ENCODE peak calls at places on chromosomes 2 and 18, in eight cellular contexts. Q is lower lobe of right lung; X is A549; Y is IMR-90; D is GM10248; T is stomach; S is CD4-positive, alpha-beta T cell; B is HFFc6. U is an unnamed sample.

GRCh38 chr2:11864724-11865123 is 118.3 kb downstream of the LPIN1 start:
- DNase-seq in X (no peak), Q (no peak), B (no peak), D (no peak), Y (no peak), S (no peak), T (no peak), U (no peak)

GRCh38 chr2:147855316-147855715 is 10.5 kb downstream of the ACVR2A start:
- DNase-seq in T (no peak), S (no peak), Q (no peak), B (no peak), D (no peak), X (no peak), Y (no peak), U (no peak)

GRCh38 chr2:238420442-238420841 is 6.3 kb upstream of the ASB1 start:
- DNase-seq in B (no peak), D (no peak), Q (no peak), X (no peak), T (no peak), S (no peak), Y (no peak), U (no peak)

GRCh38 chr2:38685116-38685735 is 19.3 kb downstream of the GALM start:
- DNase-seq in Q (no peak), X (peak; percentile 95), Y (peak; percentile 41), S (no peak), B (no peak), T (no peak), D (no peak), U (no peak)

GRCh38 chr18:79506191-79507075 is 110.7 kb downstream of the NFATC1 start:
- DNase-seq in X (no peak), D (no peak), B (no peak), S (no peak), T (no peak), Q (peak; percentile 45), Y (no peak), U (peak; percentile 41)

GRCh38 chr2:102498414-102498813 is 25.4 kb downstream of the SLC9A4 start:
- DNase-seq in D (no peak), S (no peak), X (no peak), Q (no peak), T (no peak), B (no peak), Y (no peak), U (no peak)

GRCh38 chr2:60735496-60736250 is 20.4 kb upstream of the PAPOLG start:
- DNase-seq in Y (no peak), S (no peak), X (no peak), D (peak; percentile 20), T (no peak), Q (no peak), B (no peak), U (no peak)

GRCh38 chr18:21598726-21599584 is 1.5 kb downstream of the ESCO1 start:
- DNase-seq in B (no peak), Q (no peak), Y (no peak), S (no peak), X (peak; percentile 56), D (no peak), T (no peak), U (no peak)

GRCh38 chr2:237296756-237297155 is 117.2 kb downstream of the COL6A3 start:
- DNase-seq in T (no peak), X (no peak), S (no peak), D (no peak), B (peak; percentile 66), Q (no peak), Y (peak; percentile 62), U (no peak)

GRCh38 chr2:36374586-36374985 is 19.0 kb downstream of the CRIM1 start:
- DNase-seq in Y (no peak), X (peak; percentile 62), S (no peak), Q (no peak), D (no peak), T (no peak), B (no peak), U (no peak)

GRCh38 chr18:74370163-74370562 is 54.5 kb downstream of the C18orf63 start:
- DNase-seq in Q (no peak), B (no peak), T (no peak), S (no peak), X (no peak), D (peak; percentile 2), Y (no peak), U (no peak)

GRCh38 chr2:54859416-54859815 is 136.0 kb downstream of the EML6 start:
- DNase-seq in B (no peak), S (no peak), T (no peak), Y (no peak), Q (no peak), X (no peak), D (no peak), U (no peak)

GRCh38 chr2:130288467-130289403 is 54.0 kb upstream of the IMP4 start:
- DNase-seq in Y (no peak), B (no peak), S (no peak), D (no peak), T (no peak), Q (no peak), X (no peak), U (no peak)

GRCh38 chr2:143205106-143205764 is 76.0 kb downstream of the ARHGAP15 start:
- DNase-seq in Y (peak; percentile 8), Q (no peak), T (no peak), D (peak; percentile 9), X (peak; percentile 4), B (peak; percentile 25), S (no peak), U (no peak)
- TF ChIP-seq CTCF in Y (peak; percentile 35), Q (peak; percentile 20), T (no peak), D (peak; percentile 23), X (peak; percentile 48), B (peak; percentile 71), S (peak; percentile 56), U (peak; percentile 33)

DNA sequence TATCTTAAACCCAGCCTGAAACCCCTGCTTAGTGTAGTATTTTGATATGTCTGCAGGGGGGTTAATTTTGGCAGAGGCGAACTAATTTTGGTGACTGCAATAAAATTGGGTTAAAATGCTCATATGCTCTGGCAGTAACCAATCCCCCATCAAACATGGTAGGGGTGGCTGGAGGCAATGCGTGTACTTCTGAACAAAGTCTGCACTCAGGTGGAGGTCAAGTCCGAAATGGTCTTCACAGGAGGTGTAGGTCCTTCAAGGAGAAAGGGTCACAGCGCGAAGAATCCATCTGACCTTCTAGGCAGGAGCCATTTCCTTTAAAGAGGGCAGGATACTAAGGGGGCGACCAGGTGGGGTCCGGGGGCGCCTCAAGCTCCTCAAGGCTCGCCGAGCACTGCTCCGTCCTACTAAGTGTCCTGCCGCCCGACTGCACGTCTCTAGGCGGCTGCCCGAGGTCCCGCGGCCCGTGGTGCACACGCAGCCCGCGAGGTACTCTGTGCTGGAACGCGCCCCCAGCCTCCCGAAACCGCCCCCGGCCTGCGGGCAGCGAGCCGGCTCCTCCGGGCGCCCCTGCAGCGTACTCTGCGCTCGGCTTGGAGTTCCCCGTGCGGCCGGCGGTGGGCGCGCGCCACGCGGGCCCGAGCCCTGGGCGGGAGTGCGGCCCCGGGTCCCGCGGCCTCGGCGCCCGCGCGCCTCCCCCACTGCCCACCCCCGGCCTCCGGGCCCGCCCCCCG is 1.7 kb upstream of the LDLRAD4 start:
- DNase-seq in Y (no peak), B (no peak), X (no peak), S (peak; percentile 42), Q (no peak), D (peak; percentile 59), T (peak; percentile 46), U (no peak)
- TF ChIP-seq CTCF in Y (no peak), B (no peak), X (peak; percentile 28), S (peak; percentile 21), Q (peak; percentile 45), D (peak; percentile 21), T (no peak), U (peak; percentile 50)

GRCh38 chr2:96772903-96773675 is 12.4 kb downstream of the CNNM4 start:
- DNase-seq in B (no peak), Y (no peak), Q (no peak), T (no peak), X (no peak), D (peak; percentile 62), S (no peak), U (no peak)

GRCh38 chr2:96770451-96770850 is 9.7 kb downstream of the CNNM4 start:
- DNase-seq in D (no peak), Y (no peak), S (no peak), T (no peak), B (no peak), X (no peak), Q (no peak), U (no peak)

GRCh38 chr2:96769816-96770215 is 9.1 kb downstream of the CNNM4 start:
- DNase-seq in Q (peak; percentile 72), T (peak; percentile 30), Y (no peak), X (no peak), S (no peak), B (no peak), D (no peak), U (no peak)

GRCh38 chr2:96773922-96774321 is 13.2 kb downstream of the CNNM4 start:
- DNase-seq in S (peak; percentile 29), X (no peak), B (no peak), D (no peak), Q (peak; percentile 54), Y (no peak), T (peak; percentile 33), U (no peak)

DNA sequence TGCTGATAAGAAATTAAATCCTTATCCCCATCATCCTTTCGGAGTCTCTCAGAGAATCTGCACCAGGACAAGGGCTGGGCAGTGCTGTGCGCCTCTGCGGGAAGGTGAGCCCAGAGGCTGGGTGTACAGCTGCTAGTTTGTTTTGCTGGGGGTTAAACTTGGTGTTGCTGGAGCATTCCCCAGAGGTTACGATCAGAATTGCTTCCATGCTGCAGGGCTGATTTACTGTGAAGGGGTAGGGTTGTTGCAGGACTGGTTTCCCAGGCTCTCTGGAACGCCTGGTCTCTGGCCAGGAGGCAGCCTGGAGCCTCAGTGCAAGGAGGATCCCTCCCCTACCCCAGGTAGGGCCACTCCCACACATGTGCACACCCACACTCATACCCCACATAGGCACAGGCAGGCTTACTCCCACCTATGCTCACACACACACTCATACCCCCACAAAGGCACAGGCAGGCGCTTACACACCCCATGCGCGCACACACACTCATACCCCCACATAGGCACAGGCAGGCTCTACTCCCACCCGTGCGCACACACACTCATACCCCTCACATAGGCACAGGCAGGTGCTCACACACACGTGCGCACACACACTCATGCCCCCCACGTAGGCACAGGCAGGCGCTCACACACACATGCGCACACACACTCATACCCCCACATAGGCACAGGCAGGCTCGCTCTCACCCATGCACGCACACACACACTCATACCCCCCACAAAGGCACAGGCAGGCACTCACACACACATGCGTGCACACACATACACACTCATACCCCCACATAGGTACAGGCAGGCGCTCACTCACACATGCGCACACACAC is 11.3 kb downstream of the CNNM4 start:
- DNase-seq in X (no peak), Y (no peak), B (no peak), S (no peak), T (peak; percentile 86), Q (peak; percentile 73), D (no peak), U (no peak)
- TF ChIP-seq CTCF in X (no peak), Y (no peak), B (no peak), S (no peak), T (no peak), Q (no peak), D (no peak), U (no peak)

DNA sequence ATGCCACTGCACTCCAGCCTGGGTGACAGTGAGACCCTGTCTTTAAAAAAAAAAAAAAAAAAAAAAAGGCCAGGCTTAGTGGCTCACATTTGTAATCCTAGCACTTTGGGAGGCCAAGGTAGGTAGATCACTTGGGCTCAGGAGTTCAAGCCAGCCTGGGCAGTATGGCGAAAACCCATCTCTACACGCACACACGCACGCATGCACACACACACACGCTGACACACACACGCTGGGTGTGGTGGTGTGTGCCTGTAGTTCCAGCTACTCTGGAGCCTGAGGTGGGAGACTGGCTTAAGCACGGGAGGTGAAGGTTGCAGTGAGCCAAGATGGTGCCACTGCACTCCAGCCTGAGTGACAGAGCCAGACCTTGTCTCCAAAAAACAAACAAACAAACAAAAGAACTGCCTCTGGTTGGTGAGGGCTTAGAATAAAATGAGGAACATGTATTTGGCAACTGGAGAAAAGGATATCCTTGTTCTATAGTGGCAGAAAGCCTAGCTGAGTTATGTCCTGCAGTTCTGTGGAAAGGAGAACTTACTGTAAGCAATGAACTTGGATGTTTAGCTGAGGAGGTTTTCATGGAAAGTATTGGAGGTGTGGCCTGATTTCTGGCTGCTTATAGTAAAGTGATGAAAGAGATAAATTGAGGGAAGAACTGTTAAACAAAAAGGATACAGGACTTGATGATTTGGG is 34.0 kb downstream of the HAT1 start:
- DNase-seq in Y (no peak), S (no peak), D (no peak), X (no peak), T (no peak), B (no peak), Q (no peak), U (peak; percentile 50)
- TF ChIP-seq CTCF in Y (no peak), S (no peak), D (no peak), X (no peak), T (no peak), B (no peak), Q (no peak), U (no peak)

U was measured in CD14-positive monocyte.